ENCODE peak calls at places on chromosomes 11 and 22, in eight cellular contexts. One of them, this sample, is unnamed.

GRCh38 chr11:35375332-35376125 is 43.8 kb downstream of the SLC1A2 start:
- DNase-seq in amniotic epithelial cell: no peak
- DNase-seq in activated CD4-positive, alpha-beta T cell treated with anti-CD3 and anti-CD28 coated beads, Interleukin-2, amount 10 ng/mL, durations not matched to agents 7 days and 5 days: no peak
- DNase-seq in HT1080: no peak
- DNase-seq in stimulated activated CD4-positive, alpha-beta T cell treated with anti-CD3 and anti-CD28 coated beads, Interleukin-2, amount 100 ng/mL, for 48 hours: no peak
- DNase-seq in WTC11: no peak
- DNase-seq in cardiac muscle cell: no peak
- DNase-seq in lung: no peak
- DNase-seq in this sample: no peak

GRCh38 chr11:102234779-102235439 is 82.4 kb upstream of the BIRC3 start:
- DNase-seq in amniotic epithelial cell: peak; percentile 13
- DNase-seq in activated CD4-positive, alpha-beta T cell treated with anti-CD3 and anti-CD28 coated beads, Interleukin-2, amount 10 ng/mL, durations not matched to agents 7 days and 5 days: no peak
- DNase-seq in HT1080: no peak
- DNase-seq in stimulated activated CD4-positive, alpha-beta T cell treated with anti-CD3 and anti-CD28 coated beads, Interleukin-2, amount 100 ng/mL, for 48 hours: no peak
- DNase-seq in WTC11: no peak
- DNase-seq in cardiac muscle cell: no peak
- DNase-seq in lung: no peak
- DNase-seq in this sample: no peak

GRCh38 chr11:35864131-35864530 is 79.7 kb upstream of the LDLRAD3 start:
- DNase-seq in amniotic epithelial cell: peak; percentile 55
- DNase-seq in activated CD4-positive, alpha-beta T cell treated with anti-CD3 and anti-CD28 coated beads, Interleukin-2, amount 10 ng/mL, durations not matched to agents 7 days and 5 days: no peak
- DNase-seq in HT1080: no peak
- DNase-seq in stimulated activated CD4-positive, alpha-beta T cell treated with anti-CD3 and anti-CD28 coated beads, Interleukin-2, amount 100 ng/mL, for 48 hours: no peak
- DNase-seq in WTC11: no peak
- DNase-seq in cardiac muscle cell: no peak
- DNase-seq in lung: no peak
- DNase-seq in this sample: no peak

GRCh38 chr11:7571640-7572000 is 57.8 kb downstream of the PPFIBP2 start:
- DNase-seq in amniotic epithelial cell: peak; percentile 55
- DNase-seq in activated CD4-positive, alpha-beta T cell treated with anti-CD3 and anti-CD28 coated beads, Interleukin-2, amount 10 ng/mL, durations not matched to agents 7 days and 5 days: no peak
- DNase-seq in HT1080: peak; percentile 61
- DNase-seq in stimulated activated CD4-positive, alpha-beta T cell treated with anti-CD3 and anti-CD28 coated beads, Interleukin-2, amount 100 ng/mL, for 48 hours: no peak
- DNase-seq in WTC11: peak; percentile 86
- DNase-seq in cardiac muscle cell: peak; percentile 78
- DNase-seq in lung: peak; percentile 79
- DNase-seq in this sample: peak; percentile 34

GRCh38 chr11:105641433-105641832 is 31.6 kb downstream of the GRIA4 start:
- DNase-seq in amniotic epithelial cell: no peak
- DNase-seq in activated CD4-positive, alpha-beta T cell treated with anti-CD3 and anti-CD28 coated beads, Interleukin-2, amount 10 ng/mL, durations not matched to agents 7 days and 5 days: no peak
- DNase-seq in HT1080: peak; percentile 38
- DNase-seq in stimulated activated CD4-positive, alpha-beta T cell treated with anti-CD3 and anti-CD28 coated beads, Interleukin-2, amount 100 ng/mL, for 48 hours: no peak
- DNase-seq in WTC11: no peak
- DNase-seq in cardiac muscle cell: no peak
- DNase-seq in lung: no peak
- DNase-seq in this sample: no peak

GRCh38 chr11:70592641-70593165 is 194.4 kb downstream of the CTTN start:
- DNase-seq in amniotic epithelial cell: no peak
- DNase-seq in activated CD4-positive, alpha-beta T cell treated with anti-CD3 and anti-CD28 coated beads, Interleukin-2, amount 10 ng/mL, durations not matched to agents 7 days and 5 days: no peak
- DNase-seq in HT1080: no peak
- DNase-seq in stimulated activated CD4-positive, alpha-beta T cell treated with anti-CD3 and anti-CD28 coated beads, Interleukin-2, amount 100 ng/mL, for 48 hours: no peak
- DNase-seq in WTC11: no peak
- DNase-seq in cardiac muscle cell: no peak
- DNase-seq in lung: no peak
- DNase-seq in this sample: no peak

GRCh38 chr11:65151500-65151899 is 17.2 kb upstream of the SYVN1 start:
- DNase-seq in amniotic epithelial cell: no peak
- DNase-seq in activated CD4-positive, alpha-beta T cell treated with anti-CD3 and anti-CD28 coated beads, Interleukin-2, amount 10 ng/mL, durations not matched to agents 7 days and 5 days: no peak
- DNase-seq in HT1080: no peak
- DNase-seq in stimulated activated CD4-positive, alpha-beta T cell treated with anti-CD3 and anti-CD28 coated beads, Interleukin-2, amount 100 ng/mL, for 48 hours: no peak
- DNase-seq in WTC11: no peak
- DNase-seq in cardiac muscle cell: no peak
- DNase-seq in lung: no peak
- DNase-seq in this sample: no peak

GRCh38 chr22:45235851-45236342 is 4.8 kb downstream of the KIAA0930 start:
- DNase-seq in amniotic epithelial cell: no peak
- DNase-seq in activated CD4-positive, alpha-beta T cell treated with anti-CD3 and anti-CD28 coated beads, Interleukin-2, amount 10 ng/mL, durations not matched to agents 7 days and 5 days: no peak
- DNase-seq in HT1080: no peak
- DNase-seq in stimulated activated CD4-positive, alpha-beta T cell treated with anti-CD3 and anti-CD28 coated beads, Interleukin-2, amount 100 ng/mL, for 48 hours: no peak
- DNase-seq in WTC11: no peak
- DNase-seq in cardiac muscle cell: no peak
- DNase-seq in lung: no peak
- DNase-seq in this sample: no peak

GRCh38 chr22:47561766-47562165 is 799.3 kb downstream of the TBC1D22A start:
- DNase-seq in amniotic epithelial cell: no peak
- DNase-seq in activated CD4-positive, alpha-beta T cell treated with anti-CD3 and anti-CD28 coated beads, Interleukin-2, amount 10 ng/mL, durations not matched to agents 7 days and 5 days: no peak
- DNase-seq in HT1080: no peak
- DNase-seq in stimulated activated CD4-positive, alpha-beta T cell treated with anti-CD3 and anti-CD28 coated beads, Interleukin-2, amount 100 ng/mL, for 48 hours: no peak
- DNase-seq in WTC11: no peak
- DNase-seq in cardiac muscle cell: no peak
- DNase-seq in lung: no peak
- DNase-seq in this sample: no peak

GRCh38 chr11:64356498-64357411 is 2.2 kb upstream of the RPS6KA4 start:
- DNase-seq in amniotic epithelial cell: peak; percentile 53
- DNase-seq in activated CD4-positive, alpha-beta T cell treated with anti-CD3 and anti-CD28 coated beads, Interleukin-2, amount 10 ng/mL, durations not matched to agents 7 days and 5 days: peak; percentile 28
- DNase-seq in HT1080: peak; percentile 63
- DNase-seq in stimulated activated CD4-positive, alpha-beta T cell treated with anti-CD3 and anti-CD28 coated beads, Interleukin-2, amount 100 ng/mL, for 48 hours: peak; percentile 45
- DNase-seq in WTC11: peak; percentile 93
- DNase-seq in cardiac muscle cell: peak; percentile 54
- DNase-seq in lung: no peak
- DNase-seq in this sample: no peak

GRCh38 chr11:78080818-78081495 is 1.3 kb upstream of the NDUFC2 start:
- DNase-seq in amniotic epithelial cell: peak; percentile 62
- DNase-seq in activated CD4-positive, alpha-beta T cell treated with anti-CD3 and anti-CD28 coated beads, Interleukin-2, amount 10 ng/mL, durations not matched to agents 7 days and 5 days: no peak
- DNase-seq in HT1080: peak; percentile 63
- DNase-seq in stimulated activated CD4-positive, alpha-beta T cell treated with anti-CD3 and anti-CD28 coated beads, Interleukin-2, amount 100 ng/mL, for 48 hours: no peak
- DNase-seq in WTC11: no peak
- DNase-seq in cardiac muscle cell: peak; percentile 93
- DNase-seq in lung: no peak
- DNase-seq in this sample: no peak

GRCh38 chr11:64245401-64245796 is 1.3 kb downstream of the PPP1R14B start:
- DNase-seq in amniotic epithelial cell: no peak
- DNase-seq in activated CD4-positive, alpha-beta T cell treated with anti-CD3 and anti-CD28 coated beads, Interleukin-2, amount 10 ng/mL, durations not matched to agents 7 days and 5 days: peak; percentile 33
- DNase-seq in HT1080: no peak
- DNase-seq in stimulated activated CD4-positive, alpha-beta T cell treated with anti-CD3 and anti-CD28 coated beads, Interleukin-2, amount 100 ng/mL, for 48 hours: no peak
- DNase-seq in WTC11: no peak
- DNase-seq in cardiac muscle cell: no peak
- DNase-seq in lung: no peak
- DNase-seq in this sample: no peak

GRCh38 chr11:35812850-35813249 is 131.0 kb upstream of the LDLRAD3 start:
- DNase-seq in amniotic epithelial cell: no peak
- DNase-seq in activated CD4-positive, alpha-beta T cell treated with anti-CD3 and anti-CD28 coated beads, Interleukin-2, amount 10 ng/mL, durations not matched to agents 7 days and 5 days: no peak
- DNase-seq in HT1080: no peak
- DNase-seq in stimulated activated CD4-positive, alpha-beta T cell treated with anti-CD3 and anti-CD28 coated beads, Interleukin-2, amount 100 ng/mL, for 48 hours: no peak
- DNase-seq in WTC11: no peak
- DNase-seq in cardiac muscle cell: peak; percentile 90
- DNase-seq in lung: no peak
- DNase-seq in this sample: no peak

GRCh38 chr22:19843857-19844422 is 10.7 kb downstream of the GNB1L start:
- DNase-seq in amniotic epithelial cell: no peak
- DNase-seq in activated CD4-positive, alpha-beta T cell treated with anti-CD3 and anti-CD28 coated beads, Interleukin-2, amount 10 ng/mL, durations not matched to agents 7 days and 5 days: no peak
- DNase-seq in HT1080: no peak
- DNase-seq in stimulated activated CD4-positive, alpha-beta T cell treated with anti-CD3 and anti-CD28 coated beads, Interleukin-2, amount 100 ng/mL, for 48 hours: no peak
- DNase-seq in WTC11: no peak
- DNase-seq in cardiac muscle cell: no peak
- DNase-seq in lung: no peak
- DNase-seq in this sample: no peak

GRCh38 chr11:85569525-85569924 is 57.6 kb downstream of the DLG2 start:
- DNase-seq in amniotic epithelial cell: no peak
- DNase-seq in activated CD4-positive, alpha-beta T cell treated with anti-CD3 and anti-CD28 coated beads, Interleukin-2, amount 10 ng/mL, durations not matched to agents 7 days and 5 days: no peak
- DNase-seq in HT1080: no peak
- DNase-seq in stimulated activated CD4-positive, alpha-beta T cell treated with anti-CD3 and anti-CD28 coated beads, Interleukin-2, amount 100 ng/mL, for 48 hours: no peak
- DNase-seq in WTC11: no peak
- DNase-seq in cardiac muscle cell: no peak
- DNase-seq in lung: no peak
- DNase-seq in this sample: no peak

GRCh38 chr22:38070250-38070921 is 13.2 kb downstream of the PICK1 start:
- DNase-seq in amniotic epithelial cell: no peak
- DNase-seq in activated CD4-positive, alpha-beta T cell treated with anti-CD3 and anti-CD28 coated beads, Interleukin-2, amount 10 ng/mL, durations not matched to agents 7 days and 5 days: no peak
- DNase-seq in HT1080: no peak
- DNase-seq in stimulated activated CD4-positive, alpha-beta T cell treated with anti-CD3 and anti-CD28 coated beads, Interleukin-2, amount 100 ng/mL, for 48 hours: no peak
- DNase-seq in WTC11: no peak
- DNase-seq in cardiac muscle cell: no peak
- DNase-seq in lung: no peak
- DNase-seq in this sample: no peak

GRCh38 chr11:76663461-76663760 is 7.1 kb downstream of the LRRC32 start:
- DNase-seq in amniotic epithelial cell: no peak
- DNase-seq in activated CD4-positive, alpha-beta T cell treated with anti-CD3 and anti-CD28 coated beads, Interleukin-2, amount 10 ng/mL, durations not matched to agents 7 days and 5 days: no peak
- DNase-seq in HT1080: no peak
- DNase-seq in stimulated activated CD4-positive, alpha-beta T cell treated with anti-CD3 and anti-CD28 coated beads, Interleukin-2, amount 100 ng/mL, for 48 hours: no peak
- DNase-seq in WTC11: no peak
- DNase-seq in cardiac muscle cell: no peak
- DNase-seq in lung: no peak
- DNase-seq in this sample: no peak

GRCh38 chr11:57202282-57202681 is 20.5 kb downstream of the LRRC55 start:
- DNase-seq in amniotic epithelial cell: no peak
- DNase-seq in activated CD4-positive, alpha-beta T cell treated with anti-CD3 and anti-CD28 coated beads, Interleukin-2, amount 10 ng/mL, durations not matched to agents 7 days and 5 days: no peak
- DNase-seq in HT1080: no peak
- DNase-seq in stimulated activated CD4-positive, alpha-beta T cell treated with anti-CD3 and anti-CD28 coated beads, Interleukin-2, amount 100 ng/mL, for 48 hours: no peak
- DNase-seq in WTC11: no peak
- DNase-seq in cardiac muscle cell: no peak
- DNase-seq in lung: no peak
- DNase-seq in this sample: no peak

GRCh38 chr11:2378527-2379210 is 1.6 kb downstream of the CD81 start:
- DNase-seq in amniotic epithelial cell: no peak
- DNase-seq in activated CD4-positive, alpha-beta T cell treated with anti-CD3 and anti-CD28 coated beads, Interleukin-2, amount 10 ng/mL, durations not matched to agents 7 days and 5 days: no peak
- DNase-seq in HT1080: no peak
- DNase-seq in stimulated activated CD4-positive, alpha-beta T cell treated with anti-CD3 and anti-CD28 coated beads, Interleukin-2, amount 100 ng/mL, for 48 hours: no peak
- DNase-seq in WTC11: no peak
- DNase-seq in cardiac muscle cell: peak; percentile 60
- DNase-seq in lung: no peak
- DNase-seq in this sample: no peak

GRCh38 chr11:72896431-72896830 is 82.2 kb downstream of the ATG16L2 start:
- DNase-seq in amniotic epithelial cell: no peak
- DNase-seq in activated CD4-positive, alpha-beta T cell treated with anti-CD3 and anti-CD28 coated beads, Interleukin-2, amount 10 ng/mL, durations not matched to agents 7 days and 5 days: no peak
- DNase-seq in HT1080: no peak
- DNase-seq in stimulated activated CD4-positive, alpha-beta T cell treated with anti-CD3 and anti-CD28 coated beads, Interleukin-2, amount 100 ng/mL, for 48 hours: no peak
- DNase-seq in WTC11: no peak
- DNase-seq in cardiac muscle cell: no peak
- DNase-seq in lung: no peak
- DNase-seq in this sample: no peak

GRCh38 chr11:45715398-45715797 is 50.0 kb upstream of the CHST1 start:
- DNase-seq in amniotic epithelial cell: no peak
- DNase-seq in activated CD4-positive, alpha-beta T cell treated with anti-CD3 and anti-CD28 coated beads, Interleukin-2, amount 10 ng/mL, durations not matched to agents 7 days and 5 days: no peak
- DNase-seq in HT1080: no peak
- DNase-seq in stimulated activated CD4-positive, alpha-beta T cell treated with anti-CD3 and anti-CD28 coated beads, Interleukin-2, amount 100 ng/mL, for 48 hours: no peak
- DNase-seq in WTC11: no peak
- DNase-seq in cardiac muscle cell: no peak
- DNase-seq in lung: no peak
- DNase-seq in this sample: no peak

GRCh38 chr22:40721266-40721665 is 42.0 kb downstream of the MCHR1 start:
- DNase-seq in amniotic epithelial cell: peak; percentile 73
- DNase-seq in activated CD4-positive, alpha-beta T cell treated with anti-CD3 and anti-CD28 coated beads, Interleukin-2, amount 10 ng/mL, durations not matched to agents 7 days and 5 days: no peak
- DNase-seq in HT1080: peak; percentile 66
- DNase-seq in stimulated activated CD4-positive, alpha-beta T cell treated with anti-CD3 and anti-CD28 coated beads, Interleukin-2, amount 100 ng/mL, for 48 hours: no peak
- DNase-seq in WTC11: no peak
- DNase-seq in cardiac muscle cell: no peak
- DNase-seq in lung: no peak
- DNase-seq in this sample: no peak

GRCh38 chr22:36439481-36440271 is 41.8 kb downstream of the TXN2 start:
- DNase-seq in amniotic epithelial cell: peak; percentile 88
- DNase-seq in activated CD4-positive, alpha-beta T cell treated with anti-CD3 and anti-CD28 coated beads, Interleukin-2, amount 10 ng/mL, durations not matched to agents 7 days and 5 days: no peak
- DNase-seq in HT1080: peak; percentile 92
- DNase-seq in stimulated activated CD4-positive, alpha-beta T cell treated with anti-CD3 and anti-CD28 coated beads, Interleukin-2, amount 100 ng/mL, for 48 hours: no peak
- DNase-seq in WTC11: no peak
- DNase-seq in cardiac muscle cell: peak; percentile 93
- DNase-seq in lung: no peak
- DNase-seq in this sample: no peak

This sample was measured in occipital lobe.